ENCODE peak calls at places on chromosomes 12 and 14, in seven cellular contexts. N, C, O, W, Q, Z and R are unnamed samples.

GRCh38 chr12:10801727-10802126 is 700 bp downstream of the TAS2R7 start:
- DNase-seq in N (no peak), C (no peak), O (no peak), W (no peak), Q (no peak), Z (no peak), R (no peak)

GRCh38 chr12:8033153-8034044 is 883 bp downstream of the FOXJ2 start:
- DNase-seq in N (peak), C (peak), O (no peak), W (no peak), Q (peak), Z (peak), R (peak)

GRCh38 chr14:36281309-36281708 is 39.1 kb downstream of the MBIP start:
- DNase-seq in N (peak), C (no peak), O (no peak), W (no peak), Q (no peak), Z (no peak), R (peak)

GRCh38 chr14:60215127-60215444 is 33.9 kb upstream of the PPM1A start:
- DNase-seq in N (no peak), C (no peak), O (no peak), W (no peak), Q (no peak), Z (no peak), R (no peak)

GRCh38 chr14:91068642-91069041 is 8.2 kb upstream of the RPS6KA5 start:
- DNase-seq in N (no peak), C (no peak), O (no peak), W (peak), Q (no peak), Z (no peak), R (peak)

GRCh38 chr12:114820773-114821172 is 136.8 kb upstream of the TBX3 start:
- DNase-seq in N (no peak), C (no peak), O (no peak), W (no peak), Q (no peak), Z (no peak), R (no peak)

GRCh38 chr14:35155962-35156361 is 33.6 kb downstream of the PRORP start:
- DNase-seq in N (peak), C (peak), O (no peak), W (peak), Q (no peak), Z (no peak), R (peak)

GRCh38 chr12:2633825-2634200 is 161.0 kb upstream of the FKBP4 start:
- DNase-seq in N (no peak), C (no peak), O (no peak), W (no peak), Q (no peak), Z (no peak), R (no peak)

GRCh38 chr14:73457935-73458218 is 469 bp downstream of the NUMB start:
- DNase-seq in N (peak), C (peak), O (peak), W (no peak), Q (peak), Z (peak), R (no peak)

GRCh38 chr12:41188058-41188840 is at the start of gene PDZRN4:
- DNase-seq in N (no peak), C (no peak), O (no peak), W (no peak), Q (peak), Z (peak), R (no peak)

GRCh38 chr12:93002278-93003054 is 73.4 kb upstream of the EEA1 start:
- DNase-seq in N (peak), C (no peak), O (no peak), W (peak), Q (no peak), Z (no peak), R (peak)

GRCh38 chr14:92986254-92987147 is 63.6 kb downstream of the CHGA start:
- DNase-seq in N (peak), C (peak), O (no peak), W (peak), Q (no peak), Z (no peak), R (peak)

GRCh38 chr14:102277874-102278630 is 26.9 kb downstream of the MOK start:
- DNase-seq in N (no peak), C (no peak), O (no peak), W (peak), Q (peak), Z (no peak), R (peak)

GRCh38 chr12:98580695-98581094 is 12.8 kb upstream of the SLC25A3 start:
- DNase-seq in N (no peak), C (no peak), O (no peak), W (no peak), Q (no peak), Z (no peak), R (no peak)

GRCh38 chr14:94460631-94461416 is 8.2 kb upstream of the SERPINA11 start:
- DNase-seq in N (no peak), C (no peak), O (no peak), W (no peak), Q (no peak), Z (no peak), R (no peak)

GRCh38 chr12:1732914-1733313 is 42.0 kb downstream of the ADIPOR2 start:
- DNase-seq in N (no peak), C (no peak), O (no peak), W (no peak), Q (no peak), Z (no peak), R (no peak)

GRCh38 chr12:125140239-125140917 is 75.1 kb downstream of the AACS start:
- DNase-seq in N (no peak), C (no peak), O (no peak), W (no peak), Q (no peak), Z (peak), R (peak)

GRCh38 chr12:46124848-46125619 is 134.7 kb upstream of the SCAF11 start:
- DNase-seq in N (peak), C (peak), O (no peak), W (peak), Q (peak), Z (peak), R (peak)

GRCh38 chr12:24850486-24850885 is 98.4 kb downstream of the BCAT1 start:
- DNase-seq in N (no peak), C (no peak), O (no peak), W (no peak), Q (no peak), Z (no peak), R (no peak)

GRCh38 chr12:79886917-79887519 is 47.9 kb downstream of the PPP1R12A start:
- DNase-seq in N (peak), C (no peak), O (no peak), W (peak), Q (no peak), Z (no peak), R (peak)

GRCh38 chr12:15851919-15852318 is 30.3 kb upstream of the STRAP start:
- DNase-seq in N (peak), C (no peak), O (no peak), W (no peak), Q (no peak), Z (no peak), R (no peak)

GRCh38 chr14:91374897-91375747 is 42.5 kb downstream of the CCDC88C start:
- DNase-seq in N (no peak), C (no peak), O (no peak), W (no peak), Q (peak), Z (no peak), R (no peak)

GRCh38 chr14:24195186-24196070 is at the start of gene TM9SF1:
- DNase-seq in N (peak), C (peak), O (peak), W (peak), Q (peak), Z (peak), R (peak)

GRCh38 chr12:109836916-109837315 is 3.7 kb upstream of the TRPV4 start:
- DNase-seq in N (peak), C (peak), O (no peak), W (peak), Q (no peak), Z (no peak), R (peak)

GRCh38 chr12:29709056-29709455 is 74.7 kb downstream of the TMTC1 start:
- DNase-seq in N (peak), C (no peak), O (no peak), W (no peak), Q (no peak), Z (no peak), R (peak)

GRCh38 chr12:56658921-56659320 is 13.1 kb upstream of the ATP5F1B start:
- DNase-seq in N (no peak), C (no peak), O (no peak), W (no peak), Q (no peak), Z (no peak), R (no peak)

GRCh38 chr12:3168775-3169221 is 91.6 kb downstream of the TSPAN9 start:
- DNase-seq in N (peak), C (peak), O (peak), W (peak), Q (peak), Z (no peak), R (peak)

GRCh38 chr12:2487278-2487677 is 307.5 kb upstream of the FKBP4 start:
- DNase-seq in N (no peak), C (no peak), O (no peak), W (no peak), Q (no peak), Z (no peak), R (no peak)

GRCh38 chr12:56931474-56931978 is 2.7 kb downstream of the SDR9C7 start:
- DNase-seq in N (peak), C (no peak), O (no peak), W (peak), Q (peak), Z (no peak), R (peak)

GRCh38 chr14:104346608-104347007 is 208.2 kb downstream of the KIF26A start:
- DNase-seq in N (no peak), C (no peak), O (peak), W (no peak), Q (no peak), Z (no peak), R (no peak)

GRCh38 chr14:68842298-68842697 is 49.4 kb upstream of the ZFP36L1 start:
- DNase-seq in N (no peak), C (no peak), O (no peak), W (no peak), Q (no peak), Z (no peak), R (no peak)

GRCh38 chr14:68846466-68846865 is 53.6 kb upstream of the ZFP36L1 start:
- DNase-seq in N (no peak), C (no peak), O (no peak), W (no peak), Q (no peak), Z (no peak), R (no peak)

GRCh38 chr14:68843471-68844209 is 50.8 kb upstream of the ZFP36L1 start:
- DNase-seq in N (peak), C (peak), O (peak), W (peak), Q (peak), Z (peak), R (peak)

GRCh38 chr14:68841030-68841809 is 48.4 kb upstream of the ZFP36L1 start:
- DNase-seq in N (peak), C (no peak), O (no peak), W (peak), Q (no peak), Z (no peak), R (peak)

GRCh38 chr14:68844210-68844545 is 51.3 kb upstream of the ZFP36L1 start:
- DNase-seq in N (no peak), C (no peak), O (no peak), W (no peak), Q (no peak), Z (no peak), R (no peak)
- TF ChIP-seq CTCF in N (no peak), C (no peak), O (no peak), W (no peak), Q (no peak), Z (no peak), R (no peak)

GRCh38 chr12:104501641-104502040 is 44.9 kb downstream of the CHST11 start:
- DNase-seq in N (no peak), C (no peak), O (no peak), W (no peak), Q (no peak), Z (no peak), R (no peak)

GRCh38 chr12:104502662-104503061 is 45.9 kb downstream of the CHST11 start:
- DNase-seq in N (no peak), C (no peak), O (no peak), W (no peak), Q (no peak), Z (no peak), R (no peak)

GRCh38 chr12:104499668-104500328 is 43.0 kb downstream of the CHST11 start:
- DNase-seq in N (no peak), C (no peak), O (no peak), W (no peak), Q (no peak), Z (no peak), R (no peak)

GRCh38 chr12:104499207-104499606 is 42.5 kb downstream of the CHST11 start:
- DNase-seq in N (no peak), C (no peak), O (no peak), W (no peak), Q (no peak), Z (no peak), R (no peak)

DNA sequence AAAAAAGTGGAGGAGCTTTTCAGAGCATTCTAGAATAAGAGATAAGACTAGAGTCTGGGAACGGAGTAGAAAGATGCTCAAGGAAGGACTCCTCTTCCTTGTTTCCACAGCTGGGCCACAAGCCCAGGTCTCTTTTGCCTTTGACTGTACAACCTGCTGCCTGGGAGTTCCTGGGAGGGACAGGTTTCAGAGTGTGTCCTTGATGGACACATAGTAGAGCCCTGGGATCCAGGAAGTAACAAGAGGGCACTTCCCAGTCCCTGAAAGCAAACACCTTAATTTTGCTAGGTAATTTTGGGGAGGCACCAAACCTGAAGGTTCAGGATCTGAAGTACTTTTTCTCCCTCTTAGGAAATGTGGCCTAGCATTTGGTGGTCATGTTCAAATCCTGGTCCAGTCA is 44.4 kb downstream of the CHST11 start:
- DNase-seq in N (no peak), C (no peak), O (no peak), W (no peak), Q (no peak), Z (no peak), R (no peak)
- TF ChIP-seq CTCF in N (no peak), C (no peak), O (no peak), W (no peak), Q (no peak), Z (no peak), R (no peak)

DNA sequence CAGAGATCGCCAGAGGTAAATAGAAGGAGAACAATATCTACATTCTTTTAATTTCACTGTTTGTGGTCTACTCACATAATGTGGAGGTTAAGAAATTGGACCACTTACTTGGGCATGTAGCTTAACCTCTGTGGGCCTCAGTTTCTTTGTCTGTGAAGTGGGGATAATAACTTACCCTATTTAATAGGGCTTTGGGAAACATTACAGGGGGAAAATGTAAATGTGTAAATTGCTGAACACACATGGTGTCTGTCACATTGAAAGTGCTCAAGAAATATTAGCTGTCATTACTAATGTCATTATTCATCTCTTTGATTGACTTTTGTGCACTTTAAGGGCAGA is 140.5 kb downstream of the SLC8A3 start:
- DNase-seq in N (no peak), C (no peak), O (no peak), W (no peak), Q (no peak), Z (no peak), R (no peak)
- TF ChIP-seq CTCF in N (no peak), C (no peak), O (no peak), W (no peak), Q (no peak), Z (no peak), R (no peak)

GRCh38 chr14:76810953-76811400 is 1.7 kb downstream of the ANGEL1 start:
- DNase-seq in N (peak), C (peak), O (no peak), W (peak), Q (peak), Z (no peak), R (peak)
- TF ChIP-seq CTCF in N (peak), C (no peak), O (peak), W (peak), Q (peak), Z (no peak), R (peak)